ENCODE peak calls at places on chromosomes 12 and 14, in ten cellular contexts. One of them, this sample, is unnamed.

GRCh38 chr12:132771126-132771838 is 9.7 kb upstream of the ANKLE2 start:
- DNase-seq in fibroblast of mammary gland: peak
- DNase-seq in HFF-Myc: peak
- DNase-seq in GM04504: no peak
- DNase-seq in HFFc6: no peak
- DNase-seq in memory B cell: peak
- DNase-seq in CD4-positive, alpha-beta memory T cell: peak
- DNase-seq in cardiac muscle cell: no peak
- DNase-seq in stimulated activated CD8-positive, alpha-beta memory T cell treated with anti-CD3 and anti-CD28 coated beads, Interleukin-7, amount 100 ng/mL, for 1 hour: no peak
- DNase-seq in HEK293T: no peak
- DNase-seq in this sample: no peak

GRCh38 chr14:36935976-36936678 is 236.3 kb downstream of the SLC25A21 start:
- DNase-seq in fibroblast of mammary gland: peak
- DNase-seq in HFF-Myc: no peak
- DNase-seq in GM04504: no peak
- DNase-seq in HFFc6: peak
- DNase-seq in memory B cell: no peak
- DNase-seq in CD4-positive, alpha-beta memory T cell: no peak
- DNase-seq in cardiac muscle cell: no peak
- DNase-seq in stimulated activated CD8-positive, alpha-beta memory T cell treated with anti-CD3 and anti-CD28 coated beads, Interleukin-7, amount 100 ng/mL, for 1 hour: no peak
- DNase-seq in HEK293T: no peak
- DNase-seq in this sample: no peak

GRCh38 chr12:75735853-75736252 is 224.4 kb upstream of the KRR1 start:
- DNase-seq in fibroblast of mammary gland: peak
- DNase-seq in HFF-Myc: no peak
- DNase-seq in GM04504: no peak
- DNase-seq in HFFc6: no peak
- DNase-seq in memory B cell: no peak
- DNase-seq in CD4-positive, alpha-beta memory T cell: no peak
- DNase-seq in cardiac muscle cell: no peak
- DNase-seq in stimulated activated CD8-positive, alpha-beta memory T cell treated with anti-CD3 and anti-CD28 coated beads, Interleukin-7, amount 100 ng/mL, for 1 hour: no peak
- DNase-seq in HEK293T: no peak
- DNase-seq in this sample: peak

GRCh38 chr14:39055786-39056474 is 47.1 kb downstream of the SEC23A start:
- DNase-seq in fibroblast of mammary gland: no peak
- DNase-seq in HFF-Myc: no peak
- DNase-seq in GM04504: no peak
- DNase-seq in HFFc6: no peak
- DNase-seq in memory B cell: no peak
- DNase-seq in CD4-positive, alpha-beta memory T cell: no peak
- DNase-seq in cardiac muscle cell: peak
- DNase-seq in stimulated activated CD8-positive, alpha-beta memory T cell treated with anti-CD3 and anti-CD28 coated beads, Interleukin-7, amount 100 ng/mL, for 1 hour: no peak
- DNase-seq in HEK293T: no peak
- DNase-seq in this sample: no peak

GRCh38 chr14:24366664-24367505 is 1.1 kb upstream of the NFATC4 start:
- DNase-seq in fibroblast of mammary gland: peak
- DNase-seq in HFF-Myc: peak
- DNase-seq in GM04504: peak
- DNase-seq in HFFc6: peak
- DNase-seq in memory B cell: peak
- DNase-seq in CD4-positive, alpha-beta memory T cell: no peak
- DNase-seq in cardiac muscle cell: peak
- DNase-seq in stimulated activated CD8-positive, alpha-beta memory T cell treated with anti-CD3 and anti-CD28 coated beads, Interleukin-7, amount 100 ng/mL, for 1 hour: no peak
- DNase-seq in HEK293T: peak
- DNase-seq in this sample: no peak

GRCh38 chr14:55705651-55706340 is 125.8 kb downstream of the KTN1 start:
- DNase-seq in fibroblast of mammary gland: no peak
- DNase-seq in HFF-Myc: no peak
- DNase-seq in GM04504: no peak
- DNase-seq in HFFc6: no peak
- DNase-seq in memory B cell: no peak
- DNase-seq in CD4-positive, alpha-beta memory T cell: no peak
- DNase-seq in cardiac muscle cell: no peak
- DNase-seq in stimulated activated CD8-positive, alpha-beta memory T cell treated with anti-CD3 and anti-CD28 coated beads, Interleukin-7, amount 100 ng/mL, for 1 hour: no peak
- DNase-seq in HEK293T: no peak
- DNase-seq in this sample: no peak

GRCh38 chr12:53441040-53441833 is at the start of gene PRR13:
- DNase-seq in fibroblast of mammary gland: peak
- DNase-seq in HFF-Myc: peak
- DNase-seq in GM04504: peak
- DNase-seq in HFFc6: peak
- DNase-seq in memory B cell: peak
- DNase-seq in CD4-positive, alpha-beta memory T cell: peak
- DNase-seq in cardiac muscle cell: peak
- DNase-seq in stimulated activated CD8-positive, alpha-beta memory T cell treated with anti-CD3 and anti-CD28 coated beads, Interleukin-7, amount 100 ng/mL, for 1 hour: peak
- DNase-seq in HEK293T: peak
- DNase-seq in this sample: peak

GRCh38 chr14:38818555-38818954 is 284.5 kb downstream of the SEC23A start:
- DNase-seq in fibroblast of mammary gland: no peak
- DNase-seq in HFF-Myc: no peak
- DNase-seq in GM04504: no peak
- DNase-seq in HFFc6: no peak
- DNase-seq in memory B cell: no peak
- DNase-seq in CD4-positive, alpha-beta memory T cell: no peak
- DNase-seq in cardiac muscle cell: no peak
- DNase-seq in stimulated activated CD8-positive, alpha-beta memory T cell treated with anti-CD3 and anti-CD28 coated beads, Interleukin-7, amount 100 ng/mL, for 1 hour: no peak
- DNase-seq in HEK293T: no peak
- DNase-seq in this sample: no peak

GRCh38 chr12:102061096-102061555 is 665 bp downstream of the WASHC3 start:
- DNase-seq in fibroblast of mammary gland: no peak
- DNase-seq in HFF-Myc: no peak
- DNase-seq in GM04504: no peak
- DNase-seq in HFFc6: no peak
- DNase-seq in memory B cell: peak
- DNase-seq in CD4-positive, alpha-beta memory T cell: peak
- DNase-seq in cardiac muscle cell: no peak
- DNase-seq in stimulated activated CD8-positive, alpha-beta memory T cell treated with anti-CD3 and anti-CD28 coated beads, Interleukin-7, amount 100 ng/mL, for 1 hour: no peak
- DNase-seq in HEK293T: no peak
- DNase-seq in this sample: no peak

GRCh38 chr14:81211844-81212243 is 8.9 kb downstream of the GTF2A1 start:
- DNase-seq in fibroblast of mammary gland: peak
- DNase-seq in HFF-Myc: no peak
- DNase-seq in GM04504: no peak
- DNase-seq in HFFc6: peak
- DNase-seq in memory B cell: peak
- DNase-seq in CD4-positive, alpha-beta memory T cell: peak
- DNase-seq in cardiac muscle cell: peak
- DNase-seq in stimulated activated CD8-positive, alpha-beta memory T cell treated with anti-CD3 and anti-CD28 coated beads, Interleukin-7, amount 100 ng/mL, for 1 hour: no peak
- DNase-seq in HEK293T: peak
- DNase-seq in this sample: peak

GRCh38 chr12:66288121-66288520 is 14.2 kb upstream of the HELB start:
- DNase-seq in fibroblast of mammary gland: no peak
- DNase-seq in HFF-Myc: no peak
- DNase-seq in GM04504: no peak
- DNase-seq in HFFc6: no peak
- DNase-seq in memory B cell: no peak
- DNase-seq in CD4-positive, alpha-beta memory T cell: peak
- DNase-seq in cardiac muscle cell: no peak
- DNase-seq in stimulated activated CD8-positive, alpha-beta memory T cell treated with anti-CD3 and anti-CD28 coated beads, Interleukin-7, amount 100 ng/mL, for 1 hour: peak
- DNase-seq in HEK293T: no peak
- DNase-seq in this sample: no peak

GRCh38 chr12:50765325-50765911 is 1.5 kb downstream of the ATF1 start:
- DNase-seq in fibroblast of mammary gland: peak
- DNase-seq in HFF-Myc: no peak
- DNase-seq in GM04504: peak
- DNase-seq in HFFc6: peak
- DNase-seq in memory B cell: peak
- DNase-seq in CD4-positive, alpha-beta memory T cell: peak
- DNase-seq in cardiac muscle cell: peak
- DNase-seq in stimulated activated CD8-positive, alpha-beta memory T cell treated with anti-CD3 and anti-CD28 coated beads, Interleukin-7, amount 100 ng/mL, for 1 hour: no peak
- DNase-seq in HEK293T: peak
- DNase-seq in this sample: no peak

GRCh38 chr12:556498-556897 is 96.8 kb downstream of the B4GALNT3 start:
- DNase-seq in fibroblast of mammary gland: no peak
- DNase-seq in HFF-Myc: no peak
- DNase-seq in GM04504: no peak
- DNase-seq in HFFc6: no peak
- DNase-seq in memory B cell: no peak
- DNase-seq in CD4-positive, alpha-beta memory T cell: no peak
- DNase-seq in cardiac muscle cell: no peak
- DNase-seq in stimulated activated CD8-positive, alpha-beta memory T cell treated with anti-CD3 and anti-CD28 coated beads, Interleukin-7, amount 100 ng/mL, for 1 hour: no peak
- DNase-seq in HEK293T: no peak
- DNase-seq in this sample: no peak

GRCh38 chr14:30759172-30760125 is 114.9 kb upstream of the COCH start:
- DNase-seq in fibroblast of mammary gland: no peak
- DNase-seq in HFF-Myc: no peak
- DNase-seq in GM04504: no peak
- DNase-seq in HFFc6: no peak
- DNase-seq in memory B cell: no peak
- DNase-seq in CD4-positive, alpha-beta memory T cell: no peak
- DNase-seq in cardiac muscle cell: no peak
- DNase-seq in stimulated activated CD8-positive, alpha-beta memory T cell treated with anti-CD3 and anti-CD28 coated beads, Interleukin-7, amount 100 ng/mL, for 1 hour: no peak
- DNase-seq in HEK293T: no peak
- DNase-seq in this sample: no peak

GRCh38 chr14:34340226-34340625 is 121.8 kb downstream of the SPTSSA start:
- DNase-seq in fibroblast of mammary gland: peak
- DNase-seq in HFF-Myc: no peak
- DNase-seq in GM04504: no peak
- DNase-seq in HFFc6: peak
- DNase-seq in memory B cell: no peak
- DNase-seq in CD4-positive, alpha-beta memory T cell: no peak
- DNase-seq in cardiac muscle cell: no peak
- DNase-seq in stimulated activated CD8-positive, alpha-beta memory T cell treated with anti-CD3 and anti-CD28 coated beads, Interleukin-7, amount 100 ng/mL, for 1 hour: no peak
- DNase-seq in HEK293T: no peak
- DNase-seq in this sample: no peak

GRCh38 chr12:130439250-130439649 is 101.6 kb downstream of the PIWIL1 start:
- DNase-seq in fibroblast of mammary gland: no peak
- DNase-seq in HFF-Myc: no peak
- DNase-seq in GM04504: no peak
- DNase-seq in HFFc6: no peak
- DNase-seq in memory B cell: no peak
- DNase-seq in CD4-positive, alpha-beta memory T cell: no peak
- DNase-seq in cardiac muscle cell: no peak
- DNase-seq in stimulated activated CD8-positive, alpha-beta memory T cell treated with anti-CD3 and anti-CD28 coated beads, Interleukin-7, amount 100 ng/mL, for 1 hour: no peak
- DNase-seq in HEK293T: no peak
- DNase-seq in this sample: no peak

GRCh38 chr12:47276253-47277070 is 196.7 kb upstream of the AMIGO2 start:
- DNase-seq in fibroblast of mammary gland: peak
- DNase-seq in HFF-Myc: peak
- DNase-seq in GM04504: peak
- DNase-seq in HFFc6: no peak
- DNase-seq in memory B cell: no peak
- DNase-seq in CD4-positive, alpha-beta memory T cell: peak
- DNase-seq in cardiac muscle cell: no peak
- DNase-seq in stimulated activated CD8-positive, alpha-beta memory T cell treated with anti-CD3 and anti-CD28 coated beads, Interleukin-7, amount 100 ng/mL, for 1 hour: no peak
- DNase-seq in HEK293T: no peak
- DNase-seq in this sample: no peak

GRCh38 chr12:117901631-117902030 is 67.2 kb downstream of the KSR2 start:
- DNase-seq in fibroblast of mammary gland: no peak
- DNase-seq in HFF-Myc: no peak
- DNase-seq in GM04504: no peak
- DNase-seq in HFFc6: no peak
- DNase-seq in memory B cell: no peak
- DNase-seq in CD4-positive, alpha-beta memory T cell: no peak
- DNase-seq in cardiac muscle cell: no peak
- DNase-seq in stimulated activated CD8-positive, alpha-beta memory T cell treated with anti-CD3 and anti-CD28 coated beads, Interleukin-7, amount 100 ng/mL, for 1 hour: no peak
- DNase-seq in HEK293T: no peak
- DNase-seq in this sample: no peak

GRCh38 chr12:88142610-88142991 is 494 bp downstream of the TMTC3 start:
- DNase-seq in fibroblast of mammary gland: no peak
- DNase-seq in HFF-Myc: no peak
- DNase-seq in GM04504: no peak
- DNase-seq in HFFc6: no peak
- DNase-seq in memory B cell: peak
- DNase-seq in CD4-positive, alpha-beta memory T cell: peak
- DNase-seq in cardiac muscle cell: peak
- DNase-seq in stimulated activated CD8-positive, alpha-beta memory T cell treated with anti-CD3 and anti-CD28 coated beads, Interleukin-7, amount 100 ng/mL, for 1 hour: peak
- DNase-seq in HEK293T: peak
- DNase-seq in this sample: peak

GRCh38 chr14:57244103-57244502 is 24.6 kb downstream of the EXOC5 start:
- DNase-seq in fibroblast of mammary gland: peak
- DNase-seq in HFF-Myc: no peak
- DNase-seq in GM04504: peak
- DNase-seq in HFFc6: peak
- DNase-seq in memory B cell: no peak
- DNase-seq in CD4-positive, alpha-beta memory T cell: no peak
- DNase-seq in cardiac muscle cell: no peak
- DNase-seq in stimulated activated CD8-positive, alpha-beta memory T cell treated with anti-CD3 and anti-CD28 coated beads, Interleukin-7, amount 100 ng/mL, for 1 hour: no peak
- DNase-seq in HEK293T: no peak
- DNase-seq in this sample: no peak